ENCODE peak calls at places on chromosomes 11 and 22, in seven cellular contexts. H is Daoy; L is activated CD4-positive, alpha-beta T cell treated with anti-CD3 and anti-CD28 coated beads, Interleukin-2, amount 10 ng/mL, durations not matched to agents 7 days and 5 days; M is stimulated activated CD8-positive, alpha-beta memory T cell treated with anti-CD3 and anti-CD28 coated beads, Interleukin-15, amount 100 ng/mL, for 4 hours; N is HTR-8/SVneo; U is GM12891; A is activated CD8-positive, alpha-beta T cell treated with anti-CD3 and anti-CD28 coated beads, Interleukin-2, amount 10 ng/mL, durations not matched to agents 7 days and 5 days. C is an unnamed sample.

GRCh38 chr11:103315248-103315647 is 206.0 kb downstream of the DYNC2H1 start:
- DNase-seq in H (no peak), A (no peak), U (no peak), L (no peak), N (no peak), M (no peak), C (no peak)

GRCh38 chr11:9757809-9758675 is 94.2 kb downstream of the SWAP70 start:
- DNase-seq in L (peak; percentile 91), M (peak; percentile 86), A (peak; percentile 92), N (peak; percentile 86), H (peak; percentile 84), U (peak; percentile 95), C (peak; percentile 64)

GRCh38 chr11:108975641-108976071 is 310.8 kb downstream of the DDX10 start:
- DNase-seq in N (no peak), L (no peak), M (no peak), H (no peak), U (no peak), A (no peak), C (no peak)

GRCh38 chr11:73404048-73404447 is 27.8 kb downstream of the RELT start:
- DNase-seq in L (no peak), A (no peak), M (no peak), U (no peak), N (no peak), H (peak; percentile 45), C (peak; percentile 74)

GRCh38 chr11:82507288-82507687 is 226.4 kb downstream of the FAM181B start:
- DNase-seq in A (no peak), H (no peak), M (no peak), N (no peak), L (no peak), U (no peak), C (no peak)

GRCh38 chr11:117144477-117145392 is 648 bp downstream of the PAFAH1B2 start:
- DNase-seq in H (peak; percentile 64), N (peak; percentile 56), A (peak; percentile 41), U (peak; percentile 46), L (peak; percentile 34), M (no peak), C (peak; percentile 58)

GRCh38 chr22:30312053-30312452 is 14.7 kb downstream of the TBC1D10A start:
- DNase-seq in A (no peak), L (no peak), H (peak; percentile 92), N (no peak), U (no peak), M (no peak), C (peak; percentile 88)

GRCh38 chr11:69509381-69509780 is 27.9 kb downstream of the LINC01488 start:
- DNase-seq in A (no peak), N (no peak), L (no peak), U (no peak), H (no peak), M (no peak), C (no peak)

GRCh38 chr11:128643661-128644060 is 50.2 kb upstream of the FLI1 start:
- DNase-seq in M (no peak), A (no peak), H (no peak), U (no peak), N (no peak), L (no peak), C (no peak)

GRCh38 chr22:46467006-46467405 is 70.4 kb downstream of the CELSR1 start:
- DNase-seq in U (no peak), H (no peak), N (no peak), L (no peak), A (no peak), M (no peak), C (no peak)

GRCh38 chr11:69018924-69019323 is 5.9 kb upstream of the MRGPRF start:
- DNase-seq in H (peak; percentile 21), A (no peak), L (no peak), U (no peak), N (no peak), M (no peak), C (no peak)

C was measured in LHCN-M2.